ENCODE peak calls at places on chromosomes 1 and 21, in eight cellular contexts. One of them, this sample, is unnamed.
A peak's percentile ranks its signal among the peaks of the same experiment; 100 is the strongest.

GRCh38 chr1:206679738-206680211 is 4.9 kb upstream of the MAPKAPK2 start:
- DNase-seq in ACHN: no peak
- DNase-seq in ovary: no peak
- DNase-seq in NCI-H1092 treated with DMSO at 0.1 percent for 48 hours: no peak
- DNase-seq in naive thymus-derived CD8-positive, alpha-beta T cell: no peak
- DNase-seq in HT1080: no peak
- DNase-seq in PC-3: no peak
- DNase-seq in NCI-H1105 treated with DMSO at 0.1 percent for 48 hours: no peak
- DNase-seq in this sample: no peak

GRCh38 chr1:150065184-150065871 is 2.2 kb upstream of the VPS45 start:
- DNase-seq in ACHN: peak; percentile 21
- DNase-seq in ovary: no peak
- DNase-seq in NCI-H1092 treated with DMSO at 0.1 percent for 48 hours: no peak
- DNase-seq in naive thymus-derived CD8-positive, alpha-beta T cell: no peak
- DNase-seq in HT1080: peak; percentile 44
- DNase-seq in PC-3: peak; percentile 52
- DNase-seq in NCI-H1105 treated with DMSO at 0.1 percent for 48 hours: no peak
- DNase-seq in this sample: no peak

GRCh38 chr1:43522776-43523480 is 7.8 kb upstream of the PTPRF start:
- DNase-seq in ACHN: peak; percentile 92
- DNase-seq in ovary: no peak
- DNase-seq in NCI-H1092 treated with DMSO at 0.1 percent for 48 hours: no peak
- DNase-seq in naive thymus-derived CD8-positive, alpha-beta T cell: no peak
- DNase-seq in HT1080: peak; percentile 87
- DNase-seq in PC-3: peak; percentile 95
- DNase-seq in NCI-H1105 treated with DMSO at 0.1 percent for 48 hours: no peak
- DNase-seq in this sample: no peak

GRCh38 chr1:110674337-110675059 is at the start of gene KCNA3:
- DNase-seq in ACHN: no peak
- DNase-seq in ovary: peak; percentile 56
- DNase-seq in NCI-H1092 treated with DMSO at 0.1 percent for 48 hours: peak; percentile 62
- DNase-seq in naive thymus-derived CD8-positive, alpha-beta T cell: peak; percentile 76
- DNase-seq in HT1080: no peak
- DNase-seq in PC-3: no peak
- DNase-seq in NCI-H1105 treated with DMSO at 0.1 percent for 48 hours: peak; percentile 65
- DNase-seq in this sample: peak; percentile 69

GRCh38 chr1:20847619-20848080 is 60.5 kb upstream of the HP1BP3 start:
- DNase-seq in ACHN: peak; percentile 6
- DNase-seq in ovary: no peak
- DNase-seq in NCI-H1092 treated with DMSO at 0.1 percent for 48 hours: no peak
- DNase-seq in naive thymus-derived CD8-positive, alpha-beta T cell: no peak
- DNase-seq in HT1080: peak; percentile 28
- DNase-seq in PC-3: peak; percentile 89
- DNase-seq in NCI-H1105 treated with DMSO at 0.1 percent for 48 hours: no peak
- DNase-seq in this sample: no peak

GRCh38 chr1:78627321-78627720 is 7.1 kb downstream of the IFI44L start:
- DNase-seq in ACHN: no peak
- DNase-seq in ovary: no peak
- DNase-seq in NCI-H1092 treated with DMSO at 0.1 percent for 48 hours: no peak
- DNase-seq in naive thymus-derived CD8-positive, alpha-beta T cell: no peak
- DNase-seq in HT1080: no peak
- DNase-seq in PC-3: peak; percentile 87
- DNase-seq in NCI-H1105 treated with DMSO at 0.1 percent for 48 hours: no peak
- DNase-seq in this sample: no peak

GRCh38 chr1:194442911-194443310 is 1256.5 kb upstream of the B3GALT2 start:
- DNase-seq in ACHN: no peak
- DNase-seq in ovary: no peak
- DNase-seq in NCI-H1092 treated with DMSO at 0.1 percent for 48 hours: no peak
- DNase-seq in naive thymus-derived CD8-positive, alpha-beta T cell: no peak
- DNase-seq in HT1080: no peak
- DNase-seq in PC-3: no peak
- DNase-seq in NCI-H1105 treated with DMSO at 0.1 percent for 48 hours: no peak
- DNase-seq in this sample: no peak

GRCh38 chr1:203507227-203507626 is 13.3 kb downstream of the OPTC start:
- DNase-seq in ACHN: no peak
- DNase-seq in ovary: peak; percentile 62
- DNase-seq in NCI-H1092 treated with DMSO at 0.1 percent for 48 hours: peak; percentile 55
- DNase-seq in naive thymus-derived CD8-positive, alpha-beta T cell: no peak
- DNase-seq in HT1080: no peak
- DNase-seq in PC-3: no peak
- DNase-seq in NCI-H1105 treated with DMSO at 0.1 percent for 48 hours: no peak
- DNase-seq in this sample: no peak

GRCh38 chr1:231231511-231231910 is 9.5 kb upstream of the GNPAT start:
- DNase-seq in ACHN: no peak
- DNase-seq in ovary: no peak
- DNase-seq in NCI-H1092 treated with DMSO at 0.1 percent for 48 hours: no peak
- DNase-seq in naive thymus-derived CD8-positive, alpha-beta T cell: no peak
- DNase-seq in HT1080: no peak
- DNase-seq in PC-3: no peak
- DNase-seq in NCI-H1105 treated with DMSO at 0.1 percent for 48 hours: no peak
- DNase-seq in this sample: no peak

GRCh38 chr1:61287014-61287413 is 204.7 kb downstream of the NFIA start:
- DNase-seq in ACHN: no peak
- DNase-seq in ovary: no peak
- DNase-seq in NCI-H1092 treated with DMSO at 0.1 percent for 48 hours: no peak
- DNase-seq in naive thymus-derived CD8-positive, alpha-beta T cell: no peak
- DNase-seq in HT1080: peak; percentile 59
- DNase-seq in PC-3: peak; percentile 71
- DNase-seq in NCI-H1105 treated with DMSO at 0.1 percent for 48 hours: no peak
- DNase-seq in this sample: no peak

GRCh38 chr1:182841368-182841988 is 2.3 kb downstream of the DHX9 start:
- DNase-seq in ACHN: peak; percentile 90
- DNase-seq in ovary: no peak
- DNase-seq in NCI-H1092 treated with DMSO at 0.1 percent for 48 hours: no peak
- DNase-seq in naive thymus-derived CD8-positive, alpha-beta T cell: no peak
- DNase-seq in HT1080: peak; percentile 14
- DNase-seq in PC-3: peak; percentile 24
- DNase-seq in NCI-H1105 treated with DMSO at 0.1 percent for 48 hours: no peak
- DNase-seq in this sample: no peak

GRCh38 chr21:17925900-17926299 is 106.7 kb upstream of the C21orf91 start:
- DNase-seq in ACHN: peak; percentile 14
- DNase-seq in ovary: no peak
- DNase-seq in NCI-H1092 treated with DMSO at 0.1 percent for 48 hours: peak; percentile 57
- DNase-seq in naive thymus-derived CD8-positive, alpha-beta T cell: no peak
- DNase-seq in HT1080: no peak
- DNase-seq in PC-3: peak; percentile 50
- DNase-seq in NCI-H1105 treated with DMSO at 0.1 percent for 48 hours: peak; percentile 64
- DNase-seq in this sample: no peak

GRCh38 chr1:42348498-42348897 is 13.5 kb upstream of the FOXJ3 start:
- DNase-seq in ACHN: no peak
- DNase-seq in ovary: no peak
- DNase-seq in NCI-H1092 treated with DMSO at 0.1 percent for 48 hours: peak; percentile 41
- DNase-seq in naive thymus-derived CD8-positive, alpha-beta T cell: no peak
- DNase-seq in HT1080: no peak
- DNase-seq in PC-3: no peak
- DNase-seq in NCI-H1105 treated with DMSO at 0.1 percent for 48 hours: peak; percentile 45
- DNase-seq in this sample: no peak

GRCh38 chr1:204495078-204495753 is 611 bp upstream of the PIK3C2B start:
- DNase-seq in ACHN: no peak
- DNase-seq in ovary: no peak
- DNase-seq in NCI-H1092 treated with DMSO at 0.1 percent for 48 hours: no peak
- DNase-seq in naive thymus-derived CD8-positive, alpha-beta T cell: peak; percentile 54
- DNase-seq in HT1080: no peak
- DNase-seq in PC-3: peak; percentile 34
- DNase-seq in NCI-H1105 treated with DMSO at 0.1 percent for 48 hours: no peak
- DNase-seq in this sample: peak; percentile 35

GRCh38 chr1:246329900-246330299 is 177.2 kb downstream of the SMYD3 start:
- DNase-seq in ACHN: no peak
- DNase-seq in ovary: no peak
- DNase-seq in NCI-H1092 treated with DMSO at 0.1 percent for 48 hours: no peak
- DNase-seq in naive thymus-derived CD8-positive, alpha-beta T cell: no peak
- DNase-seq in HT1080: no peak
- DNase-seq in PC-3: no peak
- DNase-seq in NCI-H1105 treated with DMSO at 0.1 percent for 48 hours: no peak
- DNase-seq in this sample: no peak

GRCh38 chr21:26136686-26137085 is 33.9 kb downstream of the APP start:
- DNase-seq in ACHN: no peak
- DNase-seq in ovary: no peak
- DNase-seq in NCI-H1092 treated with DMSO at 0.1 percent for 48 hours: no peak
- DNase-seq in naive thymus-derived CD8-positive, alpha-beta T cell: no peak
- DNase-seq in HT1080: no peak
- DNase-seq in PC-3: no peak
- DNase-seq in NCI-H1105 treated with DMSO at 0.1 percent for 48 hours: no peak
- DNase-seq in this sample: no peak

GRCh38 chr1:30856260-30856790 is 52.2 kb downstream of the SDC3 start:
- DNase-seq in ACHN: no peak
- DNase-seq in ovary: no peak
- DNase-seq in NCI-H1092 treated with DMSO at 0.1 percent for 48 hours: peak; percentile 98
- DNase-seq in naive thymus-derived CD8-positive, alpha-beta T cell: no peak
- DNase-seq in HT1080: no peak
- DNase-seq in PC-3: no peak
- DNase-seq in NCI-H1105 treated with DMSO at 0.1 percent for 48 hours: peak; percentile 98
- DNase-seq in this sample: no peak

GRCh38 chr1:58979677-58980076 is 195.8 kb upstream of the JUN start:
- DNase-seq in ACHN: no peak
- DNase-seq in ovary: no peak
- DNase-seq in NCI-H1092 treated with DMSO at 0.1 percent for 48 hours: no peak
- DNase-seq in naive thymus-derived CD8-positive, alpha-beta T cell: no peak
- DNase-seq in HT1080: no peak
- DNase-seq in PC-3: no peak
- DNase-seq in NCI-H1105 treated with DMSO at 0.1 percent for 48 hours: no peak
- DNase-seq in this sample: no peak

GRCh38 chr21:43916691-43917514 is 51.9 kb downstream of the AGPAT3 start:
- DNase-seq in ACHN: no peak
- DNase-seq in ovary: no peak
- DNase-seq in NCI-H1092 treated with DMSO at 0.1 percent for 48 hours: no peak
- DNase-seq in naive thymus-derived CD8-positive, alpha-beta T cell: peak; percentile 77
- DNase-seq in HT1080: no peak
- DNase-seq in PC-3: no peak
- DNase-seq in NCI-H1105 treated with DMSO at 0.1 percent for 48 hours: no peak
- DNase-seq in this sample: peak; percentile 81

GRCh38 chr21:38769253-38769780 is 36.4 kb upstream of the ETS2 start:
- DNase-seq in ACHN: no peak
- DNase-seq in ovary: no peak
- DNase-seq in NCI-H1092 treated with DMSO at 0.1 percent for 48 hours: no peak
- DNase-seq in naive thymus-derived CD8-positive, alpha-beta T cell: no peak
- DNase-seq in HT1080: peak; percentile 82
- DNase-seq in PC-3: peak; percentile 30
- DNase-seq in NCI-H1105 treated with DMSO at 0.1 percent for 48 hours: no peak
- DNase-seq in this sample: no peak

GRCh38 chr1:48741380-48741779 is 35.3 kb downstream of the BEND5 start:
- DNase-seq in ACHN: no peak
- DNase-seq in ovary: no peak
- DNase-seq in NCI-H1092 treated with DMSO at 0.1 percent for 48 hours: peak; percentile 4
- DNase-seq in naive thymus-derived CD8-positive, alpha-beta T cell: no peak
- DNase-seq in HT1080: no peak
- DNase-seq in PC-3: peak; percentile 27
- DNase-seq in NCI-H1105 treated with DMSO at 0.1 percent for 48 hours: no peak
- DNase-seq in this sample: no peak

GRCh38 chr1:25030674-25031589 is 100.9 kb upstream of the RUNX3 start:
- DNase-seq in ACHN: no peak
- DNase-seq in ovary: no peak
- DNase-seq in NCI-H1092 treated with DMSO at 0.1 percent for 48 hours: no peak
- DNase-seq in naive thymus-derived CD8-positive, alpha-beta T cell: peak; percentile 52
- DNase-seq in HT1080: peak; percentile 80
- DNase-seq in PC-3: peak; percentile 48
- DNase-seq in NCI-H1105 treated with DMSO at 0.1 percent for 48 hours: no peak
- DNase-seq in this sample: no peak

GRCh38 chr1:165376811-165377153 is 20.3 kb upstream of the LMX1A start:
- DNase-seq in ACHN: no peak
- DNase-seq in ovary: no peak
- DNase-seq in NCI-H1092 treated with DMSO at 0.1 percent for 48 hours: no peak
- DNase-seq in naive thymus-derived CD8-positive, alpha-beta T cell: no peak
- DNase-seq in HT1080: no peak
- DNase-seq in PC-3: peak; percentile 46
- DNase-seq in NCI-H1105 treated with DMSO at 0.1 percent for 48 hours: no peak
- DNase-seq in this sample: no peak

GRCh38 chr1:44947060-44947773 is 39.2 kb downstream of the EIF2B3 start:
- DNase-seq in ACHN: no peak
- DNase-seq in ovary: peak; percentile 33
- DNase-seq in NCI-H1092 treated with DMSO at 0.1 percent for 48 hours: peak; percentile 91
- DNase-seq in naive thymus-derived CD8-positive, alpha-beta T cell: no peak
- DNase-seq in HT1080: peak; percentile 36
- DNase-seq in PC-3: no peak
- DNase-seq in NCI-H1105 treated with DMSO at 0.1 percent for 48 hours: peak; percentile 76
- DNase-seq in this sample: no peak

GRCh38 chr1:203351037-203351625 is at the start of gene FMOD:
- DNase-seq in ACHN: no peak
- DNase-seq in ovary: peak; percentile 89
- DNase-seq in NCI-H1092 treated with DMSO at 0.1 percent for 48 hours: peak; percentile 61
- DNase-seq in naive thymus-derived CD8-positive, alpha-beta T cell: no peak
- DNase-seq in HT1080: no peak
- DNase-seq in PC-3: no peak
- DNase-seq in NCI-H1105 treated with DMSO at 0.1 percent for 48 hours: no peak
- DNase-seq in this sample: no peak

GRCh38 chr1:84156210-84156621 is 12.1 kb downstream of the PRKACB start:
- DNase-seq in ACHN: peak; percentile 31
- DNase-seq in ovary: no peak
- DNase-seq in NCI-H1092 treated with DMSO at 0.1 percent for 48 hours: no peak
- DNase-seq in naive thymus-derived CD8-positive, alpha-beta T cell: no peak
- DNase-seq in HT1080: peak; percentile 94
- DNase-seq in PC-3: peak; percentile 94
- DNase-seq in NCI-H1105 treated with DMSO at 0.1 percent for 48 hours: no peak
- DNase-seq in this sample: no peak

GRCh38 chr1:211741799-211742198 is 66.4 kb upstream of the NEK2 start:
- DNase-seq in ACHN: no peak
- DNase-seq in ovary: no peak
- DNase-seq in NCI-H1092 treated with DMSO at 0.1 percent for 48 hours: no peak
- DNase-seq in naive thymus-derived CD8-positive, alpha-beta T cell: no peak
- DNase-seq in HT1080: no peak
- DNase-seq in PC-3: peak; percentile 11
- DNase-seq in NCI-H1105 treated with DMSO at 0.1 percent for 48 hours: no peak
- DNase-seq in this sample: no peak

GRCh38 chr21:39441502-39442475 is 3.8 kb downstream of the LCA5L start:
- DNase-seq in ACHN: peak; percentile 52
- DNase-seq in ovary: no peak
- DNase-seq in NCI-H1092 treated with DMSO at 0.1 percent for 48 hours: peak; percentile 62
- DNase-seq in naive thymus-derived CD8-positive, alpha-beta T cell: peak; percentile 24
- DNase-seq in HT1080: peak; percentile 20
- DNase-seq in PC-3: peak; percentile 68
- DNase-seq in NCI-H1105 treated with DMSO at 0.1 percent for 48 hours: peak; percentile 32
- DNase-seq in this sample: peak; percentile 2

GRCh38 chr1:14522331-14523241 is 75.9 kb upstream of the KAZN start:
- DNase-seq in ACHN: peak; percentile 41
- DNase-seq in ovary: peak; percentile 79
- DNase-seq in NCI-H1092 treated with DMSO at 0.1 percent for 48 hours: no peak
- DNase-seq in naive thymus-derived CD8-positive, alpha-beta T cell: no peak
- DNase-seq in HT1080: peak; percentile 65
- DNase-seq in PC-3: peak; percentile 86
- DNase-seq in NCI-H1105 treated with DMSO at 0.1 percent for 48 hours: no peak
- DNase-seq in this sample: no peak

GRCh38 chr1:213250041-213250440 is 199.0 kb downstream of the RPS6KC1 start:
- DNase-seq in ACHN: no peak
- DNase-seq in ovary: no peak
- DNase-seq in NCI-H1092 treated with DMSO at 0.1 percent for 48 hours: no peak
- DNase-seq in naive thymus-derived CD8-positive, alpha-beta T cell: no peak
- DNase-seq in HT1080: no peak
- DNase-seq in PC-3: no peak
- DNase-seq in NCI-H1105 treated with DMSO at 0.1 percent for 48 hours: no peak
- DNase-seq in this sample: no peak

GRCh38 chr1:207818971-207819451 is 67.2 kb downstream of the CD46 start:
- DNase-seq in ACHN: no peak
- DNase-seq in ovary: no peak
- DNase-seq in NCI-H1092 treated with DMSO at 0.1 percent for 48 hours: no peak
- DNase-seq in naive thymus-derived CD8-positive, alpha-beta T cell: no peak
- DNase-seq in HT1080: peak; percentile 72
- DNase-seq in PC-3: peak; percentile 74
- DNase-seq in NCI-H1105 treated with DMSO at 0.1 percent for 48 hours: no peak
- DNase-seq in this sample: no peak

GRCh38 chr1:115300087-115300856 is 37.8 kb downstream of the NGF start:
- DNase-seq in ACHN: no peak
- DNase-seq in ovary: no peak
- DNase-seq in NCI-H1092 treated with DMSO at 0.1 percent for 48 hours: no peak
- DNase-seq in naive thymus-derived CD8-positive, alpha-beta T cell: no peak
- DNase-seq in HT1080: peak; percentile 62
- DNase-seq in PC-3: peak; percentile 50
- DNase-seq in NCI-H1105 treated with DMSO at 0.1 percent for 48 hours: no peak
- DNase-seq in this sample: no peak

GRCh38 chr1:61254629-61255323 is 172.4 kb downstream of the NFIA start:
- DNase-seq in ACHN: no peak
- DNase-seq in ovary: peak; percentile 54
- DNase-seq in NCI-H1092 treated with DMSO at 0.1 percent for 48 hours: no peak
- DNase-seq in naive thymus-derived CD8-positive, alpha-beta T cell: no peak
- DNase-seq in HT1080: no peak
- DNase-seq in PC-3: peak; percentile 44
- DNase-seq in NCI-H1105 treated with DMSO at 0.1 percent for 48 hours: no peak
- DNase-seq in this sample: no peak

GRCh38 chr21:45545691-45546531 is 3.7 kb upstream of the SLC19A1 start:
- DNase-seq in ACHN: no peak
- DNase-seq in ovary: no peak
- DNase-seq in NCI-H1092 treated with DMSO at 0.1 percent for 48 hours: no peak
- DNase-seq in naive thymus-derived CD8-positive, alpha-beta T cell: no peak
- DNase-seq in HT1080: no peak
- DNase-seq in PC-3: no peak
- DNase-seq in NCI-H1105 treated with DMSO at 0.1 percent for 48 hours: no peak
- DNase-seq in this sample: no peak

This sample was measured in stimulated activated naive CD4-positive, alpha-beta T cell.